ENCODE peak calls at places on chromosomes 1 and 21, in seven cellular contexts. S, F, M, C, R, Q and I are unnamed samples.

GRCh38 chr1:232620356-232620841 is 9.5 kb downstream of the SIPA1L2 start:
- DNase-seq in C (no peak), M (peak), Q (peak), S (no peak), R (no peak), F (peak), I (no peak)

GRCh38 chr1:20290624-20291597 is at the start of gene VWA5B1:
- DNase-seq in S (peak), R (no peak), Q (no peak), M (peak), F (peak), C (no peak), I (no peak)

GRCh38 chr21:44556879-44557278 is 1.7 kb downstream of the KRTAP10-3 start:
- DNase-seq in S (no peak), R (no peak), M (no peak), F (no peak), C (no peak), Q (no peak), I (no peak)

GRCh38 chr1:54122131-54122751 is 30.6 kb downstream of the CDCP2 start:
- DNase-seq in R (no peak), M (no peak), Q (no peak), S (no peak), F (peak), C (no peak), I (no peak)

GRCh38 chr1:82420584-82420983 is 619.9 kb downstream of the ADGRL2 start:
- DNase-seq in C (no peak), S (no peak), M (no peak), R (no peak), Q (no peak), F (no peak), I (no peak)

GRCh38 chr1:151989131-151989868 is 4.4 kb downstream of the S100A10 start:
- DNase-seq in C (no peak), Q (peak), S (peak), M (no peak), R (no peak), F (peak), I (peak)

GRCh38 chr1:156772222-156772621 is 4.9 kb downstream of the PRCC start:
- DNase-seq in C (no peak), S (no peak), Q (no peak), R (no peak), M (no peak), F (no peak), I (no peak)

GRCh38 chr1:15684468-15685283 is 556 bp downstream of the PLEKHM2 start:
- DNase-seq in F (peak), M (peak), S (no peak), R (no peak), C (no peak), Q (no peak), I (no peak)

GRCh38 chr1:156870734-156871133 is 10.1 kb downstream of the NTRK1 start:
- DNase-seq in S (peak), F (no peak), R (no peak), C (no peak), M (no peak), Q (peak), I (peak)

GRCh38 chr1:219990782-219991510 is 55.4 kb downstream of the EPRS1 start:
- DNase-seq in S (peak), C (no peak), M (no peak), F (peak), R (no peak), Q (no peak), I (no peak)

GRCh38 chr1:10706514-10706913 is 89.9 kb downstream of the CASZ1 start:
- DNase-seq in C (no peak), Q (no peak), M (no peak), F (no peak), S (no peak), R (no peak), I (no peak)

GRCh38 chr1:220803401-220804201 is 16.9 kb downstream of the MTARC1 start:
- DNase-seq in C (no peak), S (peak), F (peak), Q (peak), R (no peak), M (no peak), I (no peak)

GRCh38 chr1:64519921-64520320 is 50.0 kb downstream of the CACHD1 start:
- DNase-seq in R (no peak), S (peak), F (no peak), M (no peak), Q (peak), C (no peak), I (peak)

GRCh38 chr1:59271861-59272260 is 25.0 kb upstream of the FGGY start:
- DNase-seq in S (no peak), R (no peak), M (no peak), C (no peak), F (no peak), Q (no peak), I (no peak)

GRCh38 chr1:231564373-231564772 is 35.9 kb downstream of the TSNAX start:
- DNase-seq in S (no peak), M (no peak), R (no peak), C (no peak), F (no peak), Q (no peak), I (no peak)

GRCh38 chr1:226658538-226659125 is 80.5 kb downstream of the ITPKB start:
- DNase-seq in C (no peak), M (peak), Q (no peak), R (no peak), F (no peak), S (no peak), I (no peak)

GRCh38 chr21:37204580-37204979 is 62.6 kb downstream of the VPS26C start:
- DNase-seq in Q (no peak), R (no peak), C (no peak), F (no peak), M (no peak), S (no peak), I (no peak)

GRCh38 chr1:222570837-222571236 is 18.9 kb downstream of the TAF1A start:
- DNase-seq in R (no peak), M (no peak), F (no peak), S (no peak), C (no peak), Q (no peak), I (no peak)

GRCh38 chr1:201650608-201650933 is 111.6 kb downstream of the NAV1 start:
- DNase-seq in C (no peak), M (no peak), F (no peak), R (no peak), S (no peak), Q (no peak), I (no peak)